ENCODE peak calls at places on chromosomes 13 and 19, in six cellular contexts. Z is fibroblast of pulmonary artery, X is progenitor cell of endocrine pancreas, L is epithelial cell of esophagus, U is GM04503, K is omental fat pad. T is an unnamed sample.

GRCh38 chr13:108332791-108333190 is 63.3 kb downstream of the TNFSF13B start:
- DNase-seq in Z (no peak), X (no peak), L (no peak), U (no peak), K (no peak), T (no peak)

GRCh38 chr13:53781941-53782340 is 753.3 kb downstream of the OLFM4 start:
- DNase-seq in Z (no peak), X (no peak), L (no peak), U (no peak), K (no peak), T (no peak)

GRCh38 chr13:20967340-20967739 is 64.8 kb upstream of the XPO4 start:
- DNase-seq in Z (no peak), X (no peak), L (no peak), U (no peak), K (no peak), T (no peak)

GRCh38 chr13:50942630-50943311 is 33.2 kb downstream of the RNASEH2B start:
- DNase-seq in Z (no peak), X (no peak), L (no peak), U (no peak), K (no peak), T (no peak)

GRCh38 chr19:46603195-46603637 is 2.1 kb downstream of the CALM3 start:
- DNase-seq in Z (no peak), X (no peak), L (no peak), U (no peak), K (no peak), T (no peak)

GRCh38 chr13:42574435-42575311 is 721 bp downstream of the TNFSF11 start:
- DNase-seq in Z (no peak), X (peak; percentile 14), L (peak; percentile 20), U (no peak), K (no peak), T (no peak)

GRCh38 chr13:28455580-28456194 is 39.2 kb downstream of the FLT1 start:
- DNase-seq in Z (no peak), X (no peak), L (no peak), U (no peak), K (no peak), T (no peak)

GRCh38 chr19:49473868-49474544 is at the start of gene FLT3LG:
- DNase-seq in Z (peak; percentile 68), X (peak; percentile 55), L (peak; percentile 58), U (no peak), K (peak; percentile 55), T (peak; percentile 77)

GRCh38 chr13:41352935-41353801 is 42.1 kb downstream of the NAA16 start:
- DNase-seq in Z (peak; percentile 80), X (no peak), L (peak; percentile 80), U (peak; percentile 31), K (no peak), T (peak; percentile 72)

GRCh38 chr13:87078947-87079795 is 592.0 kb upstream of the SLITRK5 start:
- DNase-seq in Z (no peak), X (no peak), L (no peak), U (no peak), K (no peak), T (no peak)

GRCh38 chr19:31266731-31267130 is 82.5 kb downstream of the TSHZ3 start:
- DNase-seq in Z (no peak), X (no peak), L (no peak), U (no peak), K (no peak), T (no peak)

GRCh38 chr13:81393686-81394085 is 1052.8 kb upstream of the SPRY2 start:
- DNase-seq in Z (no peak), X (no peak), L (no peak), U (no peak), K (no peak), T (no peak)

GRCh38 chr13:108859202-108860012 is 230.0 kb downstream of the MYO16 start:
- DNase-seq in Z (peak; percentile 67), X (no peak), L (no peak), U (peak; percentile 22), K (no peak), T (peak; percentile 73)

GRCh38 chr19:11069451-11070009 is 19.7 kb upstream of the LDLR start:
- DNase-seq in Z (peak; percentile 4), X (no peak), L (no peak), U (no peak), K (no peak), T (no peak)

GRCh38 chr13:41931337-41931736 is 29.6 kb downstream of the VWA8 start:
- DNase-seq in Z (peak; percentile 21), X (no peak), L (no peak), U (peak; percentile 32), K (no peak), T (peak; percentile 57)